ENCODE peak calls at places on chromosomes 5 and 9, in five cellular contexts. L is K562, Q is GM12878, O is HepG2, J is A549. I is an unnamed sample.

GRCh38 chr5:149550608-149551226 is 522 bp downstream of the CSNK1A1 start:
- DNase-seq in L (no peak), Q (no peak), O (no peak), J (no peak), I (no peak)

GRCh38 chr5:92969191-92969780 is 611.7 kb downstream of the NR2F1-AS1 start:
- DNase-seq in L (no peak), Q (no peak), O (peak; percentile 78), J (no peak), I (no peak)

GRCh38 chr9:99778829-99779228 is 42.9 kb upstream of the NR4A3 start:
- DNase-seq in L (no peak), Q (no peak), O (no peak), J (no peak), I (no peak)

GRCh38 chr9:35835216-35835604 is 6.2 kb downstream of the TMEM8B start:
- DNase-seq in L (peak; percentile 32), Q (no peak), O (no peak), J (no peak), I (peak; percentile 74)

GRCh38 chr9:16197578-16198370 is 644.9 kb downstream of the CCDC171 start:
- DNase-seq in L (no peak), Q (no peak), O (no peak), J (no peak), I (no peak)

GRCh38 chr5:139394123-139394653 is 716 bp downstream of the PROB1 start:
- DNase-seq in L (no peak), Q (no peak), O (no peak), J (no peak), I (peak; percentile 84)

GRCh38 chr5:60633336-60633735 is 66.6 kb downstream of the DEPDC1B start:
- DNase-seq in L (no peak), Q (no peak), O (no peak), J (no peak), I (no peak)

GRCh38 chr9:93223241-93224180 is 39.6 kb downstream of the WNK2 start:
- DNase-seq in L (no peak), Q (no peak), O (no peak), J (peak; percentile 65), I (no peak)

GRCh38 chr5:28603869-28604268 is 1565.5 kb upstream of the CDH9 start:
- DNase-seq in L (no peak), Q (no peak), O (no peak), J (peak; percentile 4), I (no peak)

GRCh38 chr9:27278374-27278773 is 18.6 kb downstream of the EQTN start:
- DNase-seq in L (no peak), Q (no peak), O (no peak), J (no peak), I (no peak)
- TF ChIP-seq JUNB in L (no peak), Q (no peak), O (no peak), J (no peak), I (no peak)

GRCh38 chr9:137319976-137320551 is 18.0 kb upstream of the NRARP start:
- DNase-seq in L (no peak), Q (no peak), O (no peak), J (no peak), I (no peak)
- TF ChIP-seq JUNB in L (no peak), Q (no peak), O (no peak), J (no peak), I (no peak)

GRCh38 chr9:113690055-113690740 is 185.9 kb upstream of the ZNF618 start:
- DNase-seq in L (no peak), Q (no peak), O (no peak), J (no peak), I (peak; percentile 17)
- TF ChIP-seq JUNB in L (no peak), Q (no peak), O (no peak), J (no peak), I (no peak)

GRCh38 chr9:130325921-130326320 is 60.4 kb downstream of the HMCN2 start:
- DNase-seq in L (no peak), Q (no peak), O (no peak), J (no peak), I (no peak)
- TF ChIP-seq JUNB in L (no peak), Q (no peak), O (no peak), J (no peak), I (no peak)

GRCh38 chr5:126497506-126497905 is 74.3 kb downstream of the GRAMD2B start:
- DNase-seq in L (no peak), Q (no peak), O (no peak), J (no peak), I (no peak)
- TF ChIP-seq JUNB in L (no peak), Q (no peak), O (no peak), J (no peak), I (no peak)

GRCh38 chr9:124660341-124660801 is 110.7 kb downstream of the NR6A1 start:
- DNase-seq in L (no peak), Q (peak; percentile 60), O (peak; percentile 36), J (no peak), I (peak; percentile 25)
- TF ChIP-seq JUNB in L (no peak), Q (no peak), O (no peak), J (no peak), I (no peak)

I was measured in GM23338.